ENCODE peak calls at places on chromosomes 12 and 14, in eight cellular contexts. S is choroid plexus epithelial cell, I is psoas muscle, J is foreskin fibroblast, L is pancreas, B is SK-N-SH, E is fibroblast of villous mesenchyme, N is A549. H is an unnamed sample.

GRCh38 chr12:3252416-3252815 is 175.2 kb downstream of the TSPAN9 start:
- DNase-seq in B (no peak), E (peak), S (peak), N (no peak), L (no peak), J (peak), I (peak), H (peak)

GRCh38 chr14:102608064-102608446 is 15.6 kb downstream of the RCOR1 start:
- DNase-seq in N (no peak), L (no peak), B (no peak), E (no peak), I (no peak), S (no peak), J (no peak), H (no peak)

GRCh38 chr12:95634622-95635621 is 83.6 kb upstream of the USP44 start:
- DNase-seq in N (peak), B (no peak), S (peak), J (peak), I (no peak), L (no peak), E (peak), H (peak)

GRCh38 chr14:49526101-49526500 is 60.1 kb downstream of the RPS29 start:
- DNase-seq in J (no peak), N (no peak), I (no peak), L (no peak), B (no peak), S (no peak), E (no peak), H (no peak)

GRCh38 chr12:107450541-107450940 is 235.1 kb upstream of the PWP1 start:
- DNase-seq in N (no peak), J (no peak), L (no peak), I (no peak), E (no peak), B (no peak), S (no peak), H (no peak)

GRCh38 chr14:100402631-100403030 is 79.5 kb downstream of the SLC25A47 start:
- DNase-seq in E (no peak), L (no peak), N (no peak), B (no peak), J (no peak), S (no peak), I (no peak), H (no peak)

GRCh38 chr12:9750276-9751203 is 10.2 kb downstream of the CD69 start:
- DNase-seq in B (peak), N (peak), E (peak), J (peak), L (no peak), I (no peak), S (peak), H (peak)

GRCh38 chr14:33580221-33580749 is 370.6 kb downstream of the EGLN3 start:
- DNase-seq in B (no peak), E (no peak), I (no peak), S (no peak), L (no peak), J (no peak), N (no peak), H (no peak)

GRCh38 chr12:122230798-122231197 is 4.9 kb upstream of the DIABLO start:
- DNase-seq in B (no peak), I (no peak), N (no peak), L (no peak), S (no peak), E (no peak), J (no peak), H (no peak)

GRCh38 chr14:52607061-52607460 is 54.4 kb downstream of the GPR137C start:
- DNase-seq in E (no peak), B (no peak), N (no peak), S (no peak), I (no peak), J (no peak), L (no peak), H (no peak)

GRCh38 chr12:27549231-27549800 is 25.3 kb downstream of the PPFIBP1 start:
- DNase-seq in I (no peak), B (no peak), L (no peak), E (peak), S (peak), J (peak), N (peak), H (peak)

GRCh38 chr12:79934309-79935020 is 432 bp downstream of the PPP1R12A start:
- DNase-seq in B (peak), L (peak), E (no peak), I (no peak), S (peak), N (no peak), J (peak), H (no peak)

GRCh38 chr14:104319489-104320241 is 181.3 kb downstream of the KIF26A start:
- DNase-seq in J (no peak), N (no peak), E (no peak), B (no peak), L (peak), S (no peak), I (no peak), H (no peak)

GRCh38 chr12:27081668-27082091 is 698 bp downstream of the C12orf71 start:
- DNase-seq in S (peak), B (no peak), E (peak), N (peak), I (no peak), L (no peak), J (no peak), H (no peak)

GRCh38 chr12:94725375-94726168 is 75.2 kb upstream of the TMCC3 start:
- DNase-seq in B (no peak), I (no peak), J (peak), N (peak), L (no peak), S (peak), E (peak), H (peak)

GRCh38 chr12:29157486-29157946 is 8.4 kb downstream of the FAR2 start:
- DNase-seq in N (no peak), E (no peak), S (peak), L (no peak), I (no peak), J (peak), B (no peak), H (peak)

GRCh38 chr12:26112232-26112631 is 12.6 kb downstream of the BHLHE41 start:
- DNase-seq in B (no peak), S (no peak), J (no peak), L (no peak), E (no peak), N (no peak), I (no peak), H (no peak)

GRCh38 chr12:103824290-103824689 is 16.7 kb downstream of the NT5DC3 start:
- DNase-seq in J (no peak), L (no peak), B (no peak), E (no peak), N (no peak), I (no peak), S (no peak), H (no peak)

GRCh38 chr12:12331896-12332295 is 18.1 kb downstream of the MANSC1 start:
- DNase-seq in J (no peak), B (no peak), I (no peak), L (no peak), E (no peak), N (no peak), S (no peak), H (no peak)

DNA sequence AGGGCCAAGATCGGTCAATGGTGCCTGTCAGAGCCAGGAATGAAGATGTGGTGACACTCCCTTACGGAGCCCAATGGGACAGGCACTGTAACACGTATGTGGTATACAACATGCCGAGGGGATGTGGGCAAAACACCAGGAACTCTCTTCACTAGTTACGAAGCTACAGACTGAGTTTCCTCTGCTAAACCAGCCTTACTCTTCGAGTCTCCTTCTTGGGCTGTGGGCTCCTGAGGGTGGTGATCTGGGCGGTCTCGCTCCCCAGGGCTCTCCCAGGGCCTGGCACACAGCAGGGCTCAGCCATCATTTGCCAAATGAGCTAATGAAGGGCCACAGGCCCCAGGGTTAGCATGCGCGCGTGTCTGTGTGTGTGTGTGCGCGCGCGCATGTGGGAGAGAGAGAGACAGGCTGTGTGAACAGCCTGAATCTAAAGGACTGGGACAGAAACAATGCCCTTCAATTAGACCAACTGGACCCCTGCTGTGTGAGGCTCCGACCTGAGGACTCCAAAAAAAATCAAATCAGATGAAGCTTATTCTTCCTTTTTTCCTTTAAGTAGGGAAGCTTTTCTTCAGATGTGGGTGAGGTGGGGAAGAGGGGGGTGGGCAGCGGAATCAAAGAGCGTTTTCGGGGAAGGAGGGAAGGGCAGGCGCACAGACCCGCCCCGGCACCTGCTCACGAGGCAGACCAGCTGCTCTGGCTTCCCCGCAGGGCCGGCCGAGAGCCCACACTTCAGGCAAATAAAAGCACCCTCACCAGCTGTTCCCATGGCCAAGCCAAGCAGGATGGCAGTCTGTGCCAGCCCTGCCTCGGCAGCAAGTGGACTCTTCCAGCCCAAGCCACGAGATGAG is 42.5 kb downstream of the CCDC88C start:
- DNase-seq in B (no peak), E (no peak), S (no peak), L (peak), I (no peak), N (no peak), J (no peak), H (no peak)
- H3K4me3 ChIP-seq in B (no peak), E (no peak), S (no peak), L (no peak), I (no peak), N (no peak), J (no peak), H (no peak)

GRCh38 chr14:95334044-95334443 is 14.3 kb upstream of the CLMN start:
- DNase-seq in E (no peak), B (no peak), S (no peak), I (no peak), N (no peak), J (no peak), L (no peak), H (no peak)
- TF ChIP-seq CTCF in E (no peak), B (no peak), S (no peak), I (no peak), N (no peak), J (no peak), L (no peak), H (no peak)

GRCh38 chr12:81726634-81727033 is 32.5 kb downstream of the PPFIA2 start:
- DNase-seq in B (no peak), E (no peak), J (no peak), N (no peak), L (no peak), I (no peak), S (no peak), H (no peak)
- H3K4me3 ChIP-seq in B (no peak), E (no peak), J (no peak), N (no peak), L (no peak), I (no peak), S (no peak), H (no peak)

DNA sequence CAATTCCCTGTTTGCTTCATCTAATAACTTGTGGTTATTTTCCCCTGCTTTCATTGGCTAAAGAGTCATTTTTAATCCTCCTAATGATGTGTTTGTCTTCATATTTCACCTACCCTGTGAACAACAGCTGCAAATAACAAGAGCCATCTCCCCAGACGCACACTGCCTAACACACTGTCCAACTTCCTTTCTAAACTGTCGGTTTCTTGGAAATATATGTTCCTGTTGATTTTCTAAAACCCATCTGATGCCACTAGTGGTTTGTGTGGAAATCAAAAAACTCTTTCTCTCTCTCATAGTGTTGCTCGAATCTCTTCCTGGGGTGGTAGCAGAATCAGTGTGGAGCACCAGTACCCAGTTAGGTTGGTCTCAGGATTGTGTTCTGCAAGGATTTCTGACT is 226.9 kb downstream of the EPS8 start:
- DNase-seq in E (no peak), S (no peak), N (no peak), J (no peak), L (no peak), I (no peak), B (no peak), H (no peak)
- TF ChIP-seq CTCF in E (no peak), S (no peak), N (no peak), J (no peak), L (no peak), I (no peak), B (no peak), H (no peak)

GRCh38 chr14:22478670-22479069 is 110.4 kb downstream of the DAD1 start:
- DNase-seq in B (no peak), N (no peak), L (no peak), S (peak), E (no peak), I (peak), J (no peak), H (peak)

GRCh38 chr14:22476882-22477281 is 112.1 kb downstream of the DAD1 start:
- DNase-seq in E (no peak), B (no peak), S (no peak), L (no peak), N (no peak), J (no peak), I (no peak), H (no peak)

GRCh38 chr14:22479132-22479531 is 109.9 kb downstream of the DAD1 start:
- DNase-seq in B (no peak), S (no peak), L (no peak), N (no peak), I (no peak), E (no peak), J (no peak), H (no peak)

GRCh38 chr14:22477569-22478194 is 111.3 kb downstream of the DAD1 start:
- DNase-seq in S (no peak), J (no peak), L (no peak), N (no peak), E (no peak), B (no peak), I (no peak), H (no peak)

DNA sequence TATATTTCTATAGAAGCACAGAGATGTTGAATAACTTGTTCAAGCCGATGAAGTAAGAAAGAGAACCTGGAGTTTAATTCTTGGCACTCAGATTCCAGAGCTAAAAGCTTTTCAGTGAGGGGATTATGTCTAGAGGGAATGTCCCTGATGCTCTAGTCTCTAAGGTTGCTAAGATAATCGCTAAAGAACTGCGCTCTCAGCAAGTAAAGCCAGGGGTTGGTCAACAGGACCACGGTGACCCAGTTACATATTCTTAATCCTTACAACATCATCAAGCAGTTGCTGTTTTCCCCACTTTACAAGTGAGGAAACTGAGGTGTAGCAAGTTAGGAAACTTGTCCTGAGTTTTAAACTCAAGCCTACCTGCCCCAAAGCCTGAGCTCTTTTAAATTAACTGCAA is 110.8 kb downstream of the DAD1 start:
- DNase-seq in E (no peak), J (no peak), S (no peak), B (no peak), N (no peak), L (no peak), I (no peak), H (no peak)
- H3K4me3 ChIP-seq in E (no peak), J (no peak), S (no peak), B (no peak), N (no peak), L (no peak), I (no peak), H (no peak)

GRCh38 chr12:642633-643477 is 20.4 kb downstream of the NINJ2 start:
- DNase-seq in S (peak), B (peak), J (peak), L (peak), E (peak), I (peak), N (peak), H (peak)
- TF ChIP-seq CTCF in S (peak), B (no peak), J (peak), L (no peak), E (peak), I (peak), N (peak), H (peak)